ENCODE peak calls at places on chromosome 6, in ten cellular contexts. One of them, this sample, is unnamed.

GRCh38 chr6:33609444-33610034 is 11.6 kb upstream of the ITPR3 start:
- DNase-seq in left lung: no peak
- DNase-seq in mammary epithelial cell: peak
- DNase-seq in endodermal cell: no peak
- DNase-seq in pancreas: no peak
- DNase-seq in lower lobe of right lung: no peak
- DNase-seq in PC-9: peak
- DNase-seq in AG04450: no peak
- DNase-seq in dorsolateral prefrontal cortex: no peak
- DNase-seq in fibroblast of lung: peak
- DNase-seq in this sample: no peak

GRCh38 chr6:87806635-87807034 is 104.6 kb upstream of the AKIRIN2 start:
- DNase-seq in pancreas: no peak
- DNase-seq in AG04450: no peak
- DNase-seq in mammary epithelial cell: no peak
- DNase-seq in left lung: no peak
- DNase-seq in endodermal cell: no peak
- DNase-seq in fibroblast of lung: no peak
- DNase-seq in PC-9: no peak
- DNase-seq in dorsolateral prefrontal cortex: no peak
- DNase-seq in lower lobe of right lung: no peak
- DNase-seq in this sample: no peak

GRCh38 chr6:27061235-27061993 is 186.1 kb upstream of the PRSS16 start:
- DNase-seq in pancreas: no peak
- DNase-seq in endodermal cell: no peak
- DNase-seq in AG04450: no peak
- DNase-seq in fibroblast of lung: no peak
- DNase-seq in PC-9: no peak
- DNase-seq in mammary epithelial cell: no peak
- DNase-seq in dorsolateral prefrontal cortex: no peak
- DNase-seq in lower lobe of right lung: no peak
- DNase-seq in left lung: no peak
- DNase-seq in this sample: no peak

GRCh38 chr6:148445620-148446019 is 103.0 kb downstream of the SASH1 start:
- DNase-seq in pancreas: no peak
- DNase-seq in endodermal cell: peak
- DNase-seq in lower lobe of right lung: no peak
- DNase-seq in mammary epithelial cell: peak
- DNase-seq in dorsolateral prefrontal cortex: no peak
- DNase-seq in left lung: no peak
- DNase-seq in fibroblast of lung: peak
- DNase-seq in AG04450: no peak
- DNase-seq in PC-9: peak
- DNase-seq in this sample: no peak

GRCh38 chr6:9373308-9373707 is 938.0 kb upstream of the SLC35B3 start:
- DNase-seq in dorsolateral prefrontal cortex: no peak
- DNase-seq in lower lobe of right lung: no peak
- DNase-seq in PC-9: no peak
- DNase-seq in AG04450: no peak
- DNase-seq in endodermal cell: no peak
- DNase-seq in left lung: no peak
- DNase-seq in mammary epithelial cell: no peak
- DNase-seq in pancreas: no peak
- DNase-seq in fibroblast of lung: no peak
- DNase-seq in this sample: no peak

GRCh38 chr6:158536891-158537798 is 22.7 kb upstream of the TMEM181 start:
- DNase-seq in mammary epithelial cell: peak
- DNase-seq in pancreas: peak
- DNase-seq in PC-9: no peak
- DNase-seq in left lung: no peak
- DNase-seq in dorsolateral prefrontal cortex: peak
- DNase-seq in lower lobe of right lung: no peak
- DNase-seq in fibroblast of lung: peak
- DNase-seq in endodermal cell: peak
- DNase-seq in AG04450: no peak
- DNase-seq in this sample: no peak

GRCh38 chr6:32973144-32973854 is 4.9 kb downstream of the BRD2 start:
- DNase-seq in left lung: no peak
- DNase-seq in pancreas: peak
- DNase-seq in AG04450: no peak
- DNase-seq in endodermal cell: peak
- DNase-seq in dorsolateral prefrontal cortex: no peak
- DNase-seq in lower lobe of right lung: no peak
- DNase-seq in fibroblast of lung: no peak
- DNase-seq in PC-9: peak
- DNase-seq in mammary epithelial cell: peak
- DNase-seq in this sample: no peak

GRCh38 chr6:18323935-18324707 is 59.8 kb upstream of the DEK start:
- DNase-seq in fibroblast of lung: peak
- DNase-seq in lower lobe of right lung: no peak
- DNase-seq in dorsolateral prefrontal cortex: no peak
- DNase-seq in mammary epithelial cell: peak
- DNase-seq in PC-9: peak
- DNase-seq in left lung: no peak
- DNase-seq in pancreas: no peak
- DNase-seq in AG04450: no peak
- DNase-seq in endodermal cell: no peak
- DNase-seq in this sample: no peak

GRCh38 chr6:79640146-79641111 is 9.3 kb downstream of the SH3BGRL2 start:
- DNase-seq in endodermal cell: no peak
- DNase-seq in pancreas: no peak
- DNase-seq in PC-9: no peak
- DNase-seq in fibroblast of lung: no peak
- DNase-seq in left lung: peak
- DNase-seq in mammary epithelial cell: no peak
- DNase-seq in AG04450: no peak
- DNase-seq in lower lobe of right lung: no peak
- DNase-seq in dorsolateral prefrontal cortex: no peak
- DNase-seq in this sample: no peak

GRCh38 chr6:27414996-27415395 is 26.4 kb downstream of the ZNF391 start:
- DNase-seq in fibroblast of lung: no peak
- DNase-seq in PC-9: no peak
- DNase-seq in dorsolateral prefrontal cortex: no peak
- DNase-seq in pancreas: no peak
- DNase-seq in lower lobe of right lung: no peak
- DNase-seq in AG04450: no peak
- DNase-seq in endodermal cell: no peak
- DNase-seq in mammary epithelial cell: peak
- DNase-seq in left lung: no peak
- DNase-seq in this sample: no peak

GRCh38 chr6:115750292-115750691 is 310.4 kb downstream of the FRK start:
- DNase-seq in lower lobe of right lung: no peak
- DNase-seq in endodermal cell: no peak
- DNase-seq in PC-9: no peak
- DNase-seq in left lung: no peak
- DNase-seq in AG04450: no peak
- DNase-seq in dorsolateral prefrontal cortex: no peak
- DNase-seq in mammary epithelial cell: no peak
- DNase-seq in pancreas: no peak
- DNase-seq in fibroblast of lung: no peak
- DNase-seq in this sample: no peak

GRCh38 chr6:139137716-139138115 is 2.8 kb downstream of the HECA start:
- DNase-seq in fibroblast of lung: no peak
- DNase-seq in dorsolateral prefrontal cortex: no peak
- DNase-seq in AG04450: no peak
- DNase-seq in lower lobe of right lung: no peak
- DNase-seq in mammary epithelial cell: no peak
- DNase-seq in pancreas: no peak
- DNase-seq in PC-9: no peak
- DNase-seq in left lung: no peak
- DNase-seq in endodermal cell: no peak
- DNase-seq in this sample: no peak

GRCh38 chr6:2147737-2148448 is 97.5 kb downstream of the GMDS start:
- DNase-seq in PC-9: no peak
- DNase-seq in left lung: no peak
- DNase-seq in mammary epithelial cell: no peak
- DNase-seq in dorsolateral prefrontal cortex: no peak
- DNase-seq in fibroblast of lung: peak
- DNase-seq in AG04450: no peak
- DNase-seq in pancreas: no peak
- DNase-seq in lower lobe of right lung: no peak
- DNase-seq in endodermal cell: no peak
- DNase-seq in this sample: no peak

GRCh38 chr6:105591053-105591452 is 188.2 kb upstream of the PREP start:
- DNase-seq in fibroblast of lung: no peak
- DNase-seq in pancreas: no peak
- DNase-seq in PC-9: peak
- DNase-seq in lower lobe of right lung: no peak
- DNase-seq in endodermal cell: no peak
- DNase-seq in left lung: no peak
- DNase-seq in dorsolateral prefrontal cortex: no peak
- DNase-seq in AG04450: no peak
- DNase-seq in mammary epithelial cell: peak
- DNase-seq in this sample: no peak

GRCh38 chr6:148395583-148396101 is 53.0 kb downstream of the SASH1 start:
- DNase-seq in left lung: no peak
- DNase-seq in lower lobe of right lung: no peak
- DNase-seq in PC-9: no peak
- DNase-seq in pancreas: no peak
- DNase-seq in endodermal cell: no peak
- DNase-seq in mammary epithelial cell: no peak
- DNase-seq in fibroblast of lung: no peak
- DNase-seq in dorsolateral prefrontal cortex: peak
- DNase-seq in AG04450: no peak
- DNase-seq in this sample: no peak

GRCh38 chr6:15549371-15549770 is 113.5 kb downstream of the DTNBP1 start:
- DNase-seq in PC-9: no peak
- DNase-seq in dorsolateral prefrontal cortex: no peak
- DNase-seq in mammary epithelial cell: no peak
- DNase-seq in lower lobe of right lung: no peak
- DNase-seq in fibroblast of lung: no peak
- DNase-seq in pancreas: no peak
- DNase-seq in left lung: no peak
- DNase-seq in endodermal cell: no peak
- DNase-seq in AG04450: no peak
- DNase-seq in this sample: no peak

GRCh38 chr6:7216941-7217621 is 95.9 kb downstream of the SSR1 start:
- DNase-seq in lower lobe of right lung: peak
- DNase-seq in fibroblast of lung: peak
- DNase-seq in dorsolateral prefrontal cortex: no peak
- DNase-seq in AG04450: no peak
- DNase-seq in endodermal cell: peak
- DNase-seq in PC-9: peak
- DNase-seq in mammary epithelial cell: peak
- DNase-seq in pancreas: peak
- DNase-seq in left lung: no peak
- DNase-seq in this sample: no peak

GRCh38 chr6:3484240-3484639 is 27.4 kb upstream of the SLC22A23 start:
- DNase-seq in pancreas: no peak
- DNase-seq in left lung: no peak
- DNase-seq in AG04450: no peak
- DNase-seq in mammary epithelial cell: peak
- DNase-seq in fibroblast of lung: peak
- DNase-seq in lower lobe of right lung: no peak
- DNase-seq in endodermal cell: no peak
- DNase-seq in PC-9: no peak
- DNase-seq in dorsolateral prefrontal cortex: no peak
- DNase-seq in this sample: no peak

GRCh38 chr6:17986656-17987575 is 519 bp downstream of the KIF13A start:
- DNase-seq in AG04450: no peak
- DNase-seq in endodermal cell: peak
- DNase-seq in PC-9: no peak
- DNase-seq in lower lobe of right lung: peak
- DNase-seq in dorsolateral prefrontal cortex: peak
- DNase-seq in mammary epithelial cell: peak
- DNase-seq in fibroblast of lung: peak
- DNase-seq in left lung: peak
- DNase-seq in pancreas: peak
- DNase-seq in this sample: peak

GRCh38 chr6:43790031-43790430 is 20.0 kb downstream of the VEGFA start:
- DNase-seq in AG04450: no peak
- DNase-seq in mammary epithelial cell: no peak
- DNase-seq in pancreas: no peak
- DNase-seq in dorsolateral prefrontal cortex: no peak
- DNase-seq in PC-9: no peak
- DNase-seq in lower lobe of right lung: no peak
- DNase-seq in left lung: no peak
- DNase-seq in endodermal cell: no peak
- DNase-seq in fibroblast of lung: peak
- DNase-seq in this sample: no peak

GRCh38 chr6:33894438-33894837 is 90.6 kb upstream of the MLN start:
- DNase-seq in lower lobe of right lung: no peak
- DNase-seq in fibroblast of lung: no peak
- DNase-seq in PC-9: no peak
- DNase-seq in dorsolateral prefrontal cortex: no peak
- DNase-seq in endodermal cell: no peak
- DNase-seq in pancreas: no peak
- DNase-seq in left lung: peak
- DNase-seq in AG04450: no peak
- DNase-seq in mammary epithelial cell: no peak
- DNase-seq in this sample: no peak

GRCh38 chr6:83709748-83710050 is 798 bp upstream of the SNAP91 start:
- DNase-seq in pancreas: no peak
- DNase-seq in fibroblast of lung: no peak
- DNase-seq in dorsolateral prefrontal cortex: no peak
- DNase-seq in mammary epithelial cell: no peak
- DNase-seq in lower lobe of right lung: no peak
- DNase-seq in PC-9: no peak
- DNase-seq in endodermal cell: no peak
- DNase-seq in left lung: no peak
- DNase-seq in AG04450: no peak
- DNase-seq in this sample: no peak
- H3K4me3 ChIP-seq in pancreas: no peak
- H3K4me3 ChIP-seq in fibroblast of lung: no peak
- H3K4me3 ChIP-seq in dorsolateral prefrontal cortex: peak
- H3K4me3 ChIP-seq in mammary epithelial cell: no peak
- H3K4me3 ChIP-seq in lower lobe of right lung: no peak
- H3K4me3 ChIP-seq in PC-9: no peak
- H3K4me3 ChIP-seq in endodermal cell: peak
- H3K4me3 ChIP-seq in left lung: no peak
- H3K4me3 ChIP-seq in AG04450: no peak
- H3K4me3 ChIP-seq in this sample: no peak

GRCh38 chr6:143698759-143699750 is 21.3 kb downstream of the PHACTR2 start:
- DNase-seq in endodermal cell: peak
- DNase-seq in lower lobe of right lung: no peak
- DNase-seq in fibroblast of lung: no peak
- DNase-seq in mammary epithelial cell: no peak
- DNase-seq in PC-9: no peak
- DNase-seq in AG04450: no peak
- DNase-seq in pancreas: no peak
- DNase-seq in dorsolateral prefrontal cortex: no peak
- DNase-seq in left lung: no peak
- DNase-seq in this sample: no peak
- H3K27ac ChIP-seq in endodermal cell: no peak
- H3K27ac ChIP-seq in lower lobe of right lung: no peak
- H3K27ac ChIP-seq in fibroblast of lung: no peak
- H3K27ac ChIP-seq in mammary epithelial cell: no peak
- H3K27ac ChIP-seq in PC-9: no peak
- H3K27ac ChIP-seq in AG04450: no peak
- H3K27ac ChIP-seq in pancreas: no peak
- H3K27ac ChIP-seq in dorsolateral prefrontal cortex: no peak
- H3K27ac ChIP-seq in left lung: peak
- H3K27ac ChIP-seq in this sample: no peak

GRCh38 chr6:117906905-117907599 is at the start of gene SLC35F1:
- DNase-seq in fibroblast of lung: peak
- DNase-seq in lower lobe of right lung: peak
- DNase-seq in PC-9: no peak
- DNase-seq in AG04450: no peak
- DNase-seq in pancreas: peak
- DNase-seq in endodermal cell: peak
- DNase-seq in mammary epithelial cell: peak
- DNase-seq in dorsolateral prefrontal cortex: peak
- DNase-seq in left lung: peak
- DNase-seq in this sample: no peak
- TF ChIP-seq CTCF in fibroblast of lung: peak
- TF ChIP-seq CTCF in lower lobe of right lung: no peak
- TF ChIP-seq CTCF in PC-9: no peak
- TF ChIP-seq CTCF in AG04450: peak
- TF ChIP-seq CTCF in pancreas: peak
- TF ChIP-seq CTCF in endodermal cell: peak
- TF ChIP-seq CTCF in mammary epithelial cell: no peak
- TF ChIP-seq CTCF in dorsolateral prefrontal cortex: peak
- TF ChIP-seq CTCF in left lung: no peak
- TF ChIP-seq CTCF in this sample: no peak

GRCh38 chr6:150165020-150165702 is 22.3 kb downstream of the PPP1R14C start:
- DNase-seq in left lung: no peak
- DNase-seq in dorsolateral prefrontal cortex: no peak
- DNase-seq in PC-9: no peak
- DNase-seq in lower lobe of right lung: no peak
- DNase-seq in mammary epithelial cell: peak
- DNase-seq in pancreas: no peak
- DNase-seq in AG04450: no peak
- DNase-seq in fibroblast of lung: no peak
- DNase-seq in endodermal cell: no peak
- DNase-seq in this sample: no peak
- H3K4me3 ChIP-seq in left lung: no peak
- H3K4me3 ChIP-seq in dorsolateral prefrontal cortex: no peak
- H3K4me3 ChIP-seq in PC-9: no peak
- H3K4me3 ChIP-seq in lower lobe of right lung: no peak
- H3K4me3 ChIP-seq in mammary epithelial cell: no peak
- H3K4me3 ChIP-seq in pancreas: no peak
- H3K4me3 ChIP-seq in AG04450: no peak
- H3K4me3 ChIP-seq in fibroblast of lung: no peak
- H3K4me3 ChIP-seq in endodermal cell: no peak
- H3K4me3 ChIP-seq in this sample: no peak

This sample was measured in suprapubic skin.